ENCODE peak calls at places on chromosomes 1 and 21, in four cellular contexts. L, A, R and Q are unnamed samples.

GRCh38 chr1:159492575-159493323 is 43.1 kb downstream of the OR10J5 start:
- DNase-seq in L (no peak), A (no peak), R (no peak), Q (no peak)

GRCh38 chr1:172411791-172412338 is 8.6 kb upstream of the C1orf105 start:
- DNase-seq in L (no peak), A (no peak), R (no peak), Q (no peak)

GRCh38 chr1:21027805-21028204 is 148.9 kb downstream of the EIF4G3 start:
- DNase-seq in L (no peak), A (peak), R (no peak), Q (no peak)

GRCh38 chr1:117928881-117929339 is 511 bp downstream of the GDAP2 start:
- DNase-seq in L (peak), A (peak), R (peak), Q (peak)

GRCh38 chr1:42853116-42853884 is 6.9 kb downstream of the ZNF691 start:
- DNase-seq in L (no peak), A (no peak), R (no peak), Q (no peak)

GRCh38 chr1:92832537-92833160 is 809 bp downstream of the RPL5 start:
- DNase-seq in L (no peak), A (no peak), R (no peak), Q (no peak)

GRCh38 chr1:172238969-172239368 is 181.5 kb upstream of the C1orf105 start:
- DNase-seq in L (no peak), A (no peak), R (no peak), Q (no peak)

GRCh38 chr1:183101841-183102276 is 78.6 kb downstream of the LAMC1 start:
- DNase-seq in L (no peak), A (no peak), R (no peak), Q (no peak)

GRCh38 chr1:28955930-28956552 is 41.7 kb downstream of the EPB41 start:
- DNase-seq in L (no peak), A (no peak), R (no peak), Q (no peak)

GRCh38 chr1:247456914-247457638 is 828 bp downstream of the OR2B11 start:
- DNase-seq in L (no peak), A (no peak), R (no peak), Q (no peak)

GRCh38 chr1:239914827-239915231 is 176.9 kb upstream of the FMN2 start:
- DNase-seq in L (no peak), A (no peak), R (no peak), Q (no peak)

GRCh38 chr1:38120552-38121230 is 74.1 kb upstream of the POU3F1 start:
- DNase-seq in L (no peak), A (no peak), R (no peak), Q (no peak)

GRCh38 chr1:205480349-205481278 is 23.9 kb upstream of the CDK18 start:
- DNase-seq in L (no peak), A (no peak), R (no peak), Q (no peak)

GRCh38 chr1:85289207-85289847 is 12.9 kb upstream of the BCL10 start:
- DNase-seq in L (no peak), A (peak), R (no peak), Q (no peak)

GRCh38 chr1:195495720-195496635 is 1112.3 kb downstream of the KCNT2 start:
- DNase-seq in L (no peak), A (no peak), R (peak), Q (no peak)

GRCh38 chr1:39977202-39977601 is 22.3 kb downstream of the MFSD2A start:
- DNase-seq in L (no peak), A (no peak), R (no peak), Q (no peak)

GRCh38 chr1:87194271-87194774 is 134.4 kb upstream of the LMO4 start:
- DNase-seq in L (no peak), A (no peak), R (no peak), Q (no peak)

GRCh38 chr1:218765753-218766152 is 407.9 kb upstream of the LYPLAL1 start:
- DNase-seq in L (no peak), A (no peak), R (no peak), Q (no peak)

GRCh38 chr1:201602413-201603265 is 63.7 kb downstream of the NAV1 start:
- DNase-seq in L (no peak), A (peak), R (no peak), Q (no peak)

GRCh38 chr1:166272851-166273250 is 106.0 kb upstream of the FAM78B start:
- DNase-seq in L (no peak), A (no peak), R (no peak), Q (no peak)

GRCh38 chr1:203406446-203407045 is 55.6 kb upstream of the FMOD start:
- DNase-seq in L (no peak), A (no peak), R (no peak), Q (no peak)

GRCh38 chr1:212110617-212111016 is 75.1 kb downstream of the DTL start:
- DNase-seq in L (no peak), A (peak), R (no peak), Q (no peak)

GRCh38 chr1:35568975-35569395 is 4.1 kb upstream of the TFAP2E start:
- DNase-seq in L (peak), A (peak), R (peak), Q (peak)

GRCh38 chr1:156942576-156942975 is 22.1 kb downstream of the LRRC71 start:
- DNase-seq in L (no peak), A (no peak), R (no peak), Q (no peak)

GRCh38 chr1:207040181-207040533 is 7.6 kb upstream of the C1orf116 start:
- DNase-seq in L (no peak), A (no peak), R (no peak), Q (no peak)

GRCh38 chr1:150874455-150875196 is 1.8 kb downstream of the ARNT start:
- DNase-seq in L (no peak), A (peak), R (no peak), Q (no peak)

GRCh38 chr1:203593723-203594122 is 32.9 kb upstream of the ATP2B4 start:
- DNase-seq in L (no peak), A (peak), R (peak), Q (peak)

GRCh38 chr1:6259491-6260362 is 1.2 kb downstream of the GPR153 start:
- DNase-seq in L (peak), A (peak), R (peak), Q (peak)

GRCh38 chr1:209648931-209649776 is 3.1 kb downstream of the LAMB3 start:
- DNase-seq in L (peak), A (peak), R (no peak), Q (no peak)

DNA sequence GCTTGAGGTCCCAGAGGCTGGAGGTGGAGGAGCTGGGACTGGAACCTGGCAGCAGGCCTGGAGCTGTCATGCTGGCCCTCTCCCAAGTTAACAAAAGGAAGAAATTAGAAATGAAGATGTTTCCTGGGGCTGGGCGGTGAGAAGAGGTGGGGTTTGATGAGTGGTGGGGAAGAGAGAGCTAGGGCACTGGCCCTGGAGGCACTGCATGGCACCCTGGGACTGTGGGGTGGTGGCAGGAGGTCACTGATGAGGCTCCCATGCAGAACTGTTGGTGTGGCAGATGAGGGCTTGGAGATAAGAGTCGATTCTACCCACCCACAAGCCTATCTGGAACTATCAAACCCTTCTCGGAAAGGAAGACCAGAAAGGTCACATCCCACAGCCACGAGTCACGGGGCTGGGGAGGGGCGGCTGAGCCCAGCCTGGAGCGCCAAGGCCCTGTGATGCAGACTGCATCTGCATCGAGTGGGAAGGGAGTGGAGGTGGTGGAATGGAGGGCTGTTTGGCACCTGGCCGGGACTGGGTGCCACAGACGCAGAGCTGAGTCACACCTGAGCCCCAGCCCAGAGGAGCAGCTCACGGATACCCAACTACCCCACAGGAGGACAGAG is 29.4 kb downstream of the MRPL37 start:
- DNase-seq in L (peak), A (peak), R (no peak), Q (no peak)
- TF ChIP-seq ELF4 in L (no peak), A (peak), R (no peak), Q (no peak)

GRCh38 chr21:45379171-45379900 is 25.6 kb upstream of the COL18A1 start:
- DNase-seq in L (no peak), A (no peak), R (peak), Q (no peak)

GRCh38 chr21:45377866-45378257 is 27.1 kb upstream of the COL18A1 start:
- DNase-seq in L (no peak), A (no peak), R (no peak), Q (no peak)

GRCh38 chr21:45379901-45380330 is 25.0 kb upstream of the COL18A1 start:
- DNase-seq in L (no peak), A (no peak), R (peak), Q (no peak)

GRCh38 chr21:45377325-45377709 is 27.6 kb upstream of the COL18A1 start:
- DNase-seq in L (no peak), A (no peak), R (no peak), Q (no peak)

GRCh38 chr21:45378258-45378966 is 26.6 kb upstream of the COL18A1 start:
- DNase-seq in L (no peak), A (no peak), R (peak), Q (no peak)
- TF ChIP-seq ELF4 in L (no peak), A (no peak), R (no peak), Q (no peak)

DNA sequence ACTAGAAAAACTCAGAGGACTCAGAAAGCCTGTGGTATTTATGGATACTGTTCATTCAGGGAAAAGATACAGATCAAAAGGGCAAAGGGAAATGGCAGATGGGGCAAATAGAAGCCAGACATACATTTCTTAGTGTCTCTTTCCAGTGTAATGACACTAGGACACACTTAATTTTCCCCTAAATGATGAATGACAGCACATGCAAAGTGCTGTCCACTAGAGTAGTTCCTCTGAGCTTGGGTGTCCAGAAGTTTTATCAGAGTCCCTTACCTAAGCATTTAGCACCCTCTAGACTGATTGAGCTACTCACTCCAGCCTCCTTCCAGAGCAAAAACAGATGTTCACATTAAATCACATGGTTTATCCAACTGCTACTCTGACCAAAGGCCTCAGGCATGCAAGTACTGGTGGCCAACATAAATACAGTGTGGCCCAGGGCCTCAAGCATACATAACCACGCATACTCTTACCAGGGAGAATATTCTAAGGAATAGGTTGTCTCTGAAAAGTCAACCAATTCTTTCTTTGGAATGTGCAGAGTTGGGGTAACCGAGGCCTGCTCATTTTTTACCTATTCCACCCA is 166.9 kb downstream of the NCAM2 start:
- DNase-seq in L (no peak), A (no peak), R (no peak), Q (no peak)
- TF ChIP-seq ELF4 in L (no peak), A (no peak), R (no peak), Q (no peak)

GRCh38 chr1:67019600-67020136 is 34.3 kb downstream of the SLC35D1 start:
- DNase-seq in L (no peak), A (no peak), R (no peak), Q (no peak)
- TF ChIP-seq ELF4 in L (no peak), A (no peak), R (no peak), Q (no peak)